ENCODE peak calls at places on chromosomes 3 and 15, in seven cellular contexts. A, M, O, J, Z, B and Y are unnamed samples.

GRCh38 chr15:39238443-39238842 is 342.4 kb upstream of the THBS1 start:
- DNase-seq in Z (no peak), B (no peak), A (no peak), M (no peak), O (no peak), J (no peak), Y (no peak)

GRCh38 chr3:127911421-127911931 is 3.6 kb upstream of the KBTBD12 start:
- DNase-seq in Z (no peak), B (no peak), O (peak), J (no peak), M (no peak), A (no peak), Y (no peak)

GRCh38 chr15:85582719-85583089 is 202.3 kb downstream of the AKAP13 start:
- DNase-seq in M (no peak), J (peak), O (peak), Z (peak), A (no peak), B (peak), Y (no peak)

GRCh38 chr3:144390786-144391185 is 419.2 kb downstream of the DIPK2A start:
- DNase-seq in M (no peak), J (no peak), Z (no peak), O (no peak), A (no peak), B (no peak), Y (no peak)

GRCh38 chr3:193851941-193852674 is 259.1 kb downstream of the OPA1 start:
- DNase-seq in B (no peak), M (no peak), A (no peak), J (no peak), O (no peak), Z (no peak), Y (no peak)

GRCh38 chr3:195907730-195908438 is 467 bp downstream of the TNK2 start:
- DNase-seq in O (peak), B (peak), Z (peak), M (no peak), J (no peak), A (no peak), Y (no peak)

GRCh38 chr3:100032262-100032661 is 82.0 kb downstream of the FILIP1L start:
- DNase-seq in Z (no peak), J (no peak), B (no peak), A (no peak), O (peak), M (no peak), Y (no peak)

GRCh38 chr3:178475062-178475461 is 61.2 kb upstream of the KCNMB2 start:
- DNase-seq in B (no peak), O (no peak), Z (no peak), A (no peak), J (no peak), M (no peak), Y (no peak)

GRCh38 chr3:55292360-55292759 is 194.7 kb downstream of the WNT5A start:
- DNase-seq in M (no peak), O (no peak), Z (no peak), B (no peak), J (no peak), A (no peak), Y (peak)

GRCh38 chr15:40286794-40287193 is 3.9 kb upstream of the ANKRD63 start:
- DNase-seq in M (no peak), B (no peak), Z (no peak), J (no peak), O (no peak), A (no peak), Y (no peak)

GRCh38 chr3:48013288-48013980 is 2.8 kb downstream of the MAP4 start:
- DNase-seq in M (no peak), O (peak), Z (no peak), J (no peak), B (no peak), A (no peak), Y (no peak)

GRCh38 chr15:35743320-35743719 is 197.4 kb upstream of the DPH6 start:
- DNase-seq in A (no peak), M (no peak), O (no peak), J (no peak), Z (no peak), B (no peak), Y (no peak)

GRCh38 chr3:196837819-196838420 is 29.8 kb upstream of the SENP5 start:
- DNase-seq in J (peak), M (no peak), O (peak), A (no peak), B (peak), Z (peak), Y (no peak)

GRCh38 chr3:129602730-129603560 is 3.5 kb downstream of the PLXND1 start:
- DNase-seq in B (peak), J (peak), A (no peak), M (peak), O (peak), Z (peak), Y (no peak)

GRCh38 chr3:13133471-13133981 is 60.3 kb upstream of the IQSEC1 start:
- DNase-seq in M (no peak), J (peak), Z (peak), O (no peak), B (peak), A (no peak), Y (no peak)

GRCh38 chr15:65323071-65323511 is 18.6 kb downstream of the RNU5B-1 start:
- DNase-seq in O (peak), B (no peak), Z (peak), M (no peak), A (no peak), J (no peak), Y (peak)

DNA sequence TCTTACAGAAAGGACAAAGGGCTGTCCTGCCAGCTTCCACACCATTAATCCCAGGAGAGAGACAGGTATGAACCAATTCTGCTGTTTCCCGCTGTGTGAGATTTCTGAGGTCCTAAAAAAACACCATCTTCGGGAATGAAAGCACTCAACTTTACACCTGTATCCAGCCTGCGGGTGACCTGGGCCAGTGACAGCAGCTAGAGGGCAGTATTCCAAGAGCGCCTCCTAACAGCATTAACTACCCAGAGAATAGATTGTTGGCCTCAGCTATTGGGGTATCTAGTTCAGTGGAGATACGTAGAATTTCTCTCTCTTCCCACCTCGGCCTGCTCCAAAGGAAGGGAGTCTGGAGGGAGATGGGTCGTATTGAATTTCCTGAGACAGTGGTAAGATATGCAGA is 55.1 kb downstream of the WDR76 start:
- DNase-seq in B (no peak), A (no peak), O (no peak), J (no peak), Z (no peak), M (no peak), Y (no peak)
- TF ChIP-seq CTCF in B (peak), A (peak), O (peak), J (peak), Z (no peak), M (no peak), Y (no peak)

GRCh38 chr3:172329070-172329469 is 119.2 kb downstream of the GHSR start:
- DNase-seq in O (no peak), M (no peak), B (no peak), J (no peak), A (no peak), Z (no peak), Y (no peak)
- TF ChIP-seq CTCF in O (no peak), M (no peak), B (no peak), J (no peak), A (peak), Z (no peak), Y (no peak)

GRCh38 chr3:44416031-44417030 is 61.1 kb downstream of the ZNF445 start:
- DNase-seq in A (no peak), Z (no peak), J (no peak), M (no peak), B (no peak), O (no peak), Y (peak)

GRCh38 chr3:44420676-44421075 is 56.8 kb downstream of the ZNF445 start:
- DNase-seq in Z (no peak), A (no peak), M (no peak), B (no peak), O (no peak), J (peak), Y (no peak)

GRCh38 chr3:44419159-44419922 is 58.1 kb downstream of the ZNF445 start:
- DNase-seq in B (no peak), A (no peak), Z (no peak), O (no peak), J (no peak), M (no peak), Y (no peak)

GRCh38 chr3:44419923-44420650 is 57.4 kb downstream of the ZNF445 start:
- DNase-seq in J (peak), M (no peak), Z (no peak), O (no peak), A (no peak), B (no peak), Y (no peak)

GRCh38 chr3:44418549-44418948 is 58.9 kb downstream of the ZNF445 start:
- DNase-seq in M (no peak), O (no peak), B (no peak), J (no peak), Z (no peak), A (no peak), Y (no peak)
- TF ChIP-seq CTCF in M (no peak), O (peak), B (no peak), J (no peak), Z (no peak), A (peak), Y (peak)

DNA sequence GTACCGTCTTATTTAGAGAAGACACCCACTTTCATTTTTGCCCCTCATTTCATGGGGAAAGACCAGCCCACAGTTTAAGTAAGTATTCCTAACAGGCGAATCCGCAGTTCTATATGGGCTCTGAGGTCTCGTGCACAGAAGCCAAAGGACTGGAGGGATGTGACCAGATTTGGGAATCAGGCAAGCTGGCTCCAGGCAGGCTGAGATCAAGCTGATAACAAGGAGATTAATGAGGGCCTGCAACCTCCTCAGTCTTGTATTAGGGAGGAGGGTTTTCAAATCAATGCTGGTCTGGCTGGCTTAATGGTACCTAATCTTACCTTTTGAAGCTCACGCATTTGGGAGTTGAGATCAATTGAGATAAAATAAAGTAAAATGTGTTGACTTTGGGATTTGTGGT is 15.3 kb downstream of the ST8SIA2 start:
- DNase-seq in Z (no peak), B (no peak), J (no peak), M (no peak), O (no peak), A (no peak), Y (no peak)
- TF ChIP-seq CTCF in Z (no peak), B (no peak), J (no peak), M (no peak), O (no peak), A (no peak), Y (no peak)

GRCh38 chr15:52200831-52201365 is 9.7 kb upstream of the GNB5 start:
- DNase-seq in O (no peak), Z (no peak), M (no peak), J (no peak), A (no peak), B (no peak), Y (no peak)
- TF ChIP-seq CTCF in O (no peak), Z (no peak), M (no peak), J (no peak), A (no peak), B (no peak), Y (no peak)

DNA sequence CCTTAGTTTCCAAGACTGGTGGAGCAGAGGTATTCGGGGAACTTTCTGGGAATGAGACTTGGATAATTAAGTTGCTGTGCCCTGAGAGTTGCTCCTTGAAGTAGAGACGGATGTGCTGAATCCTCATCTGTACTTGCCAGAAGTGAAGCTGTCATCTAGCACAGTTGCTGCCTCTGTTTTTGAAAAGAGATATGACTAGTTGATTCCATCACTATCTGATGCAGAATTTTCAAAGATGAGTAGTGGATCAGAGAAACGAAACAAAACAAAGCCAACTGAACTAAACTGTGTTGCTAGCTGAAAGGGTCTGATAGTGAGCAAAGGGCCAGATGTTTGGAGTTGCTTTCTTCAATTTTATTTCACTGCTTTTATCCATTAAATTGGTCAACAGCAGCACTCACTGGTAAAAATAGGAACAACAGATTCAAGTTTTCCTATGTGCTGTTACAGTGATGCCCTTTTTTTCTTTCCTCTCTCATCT is 52.7 kb downstream of the MITF start:
- DNase-seq in A (no peak), M (no peak), B (no peak), O (peak), Z (no peak), J (no peak), Y (no peak)
- TF ChIP-seq CTCF in A (peak), M (peak), B (no peak), O (peak), Z (peak), J (peak), Y (no peak)

DNA sequence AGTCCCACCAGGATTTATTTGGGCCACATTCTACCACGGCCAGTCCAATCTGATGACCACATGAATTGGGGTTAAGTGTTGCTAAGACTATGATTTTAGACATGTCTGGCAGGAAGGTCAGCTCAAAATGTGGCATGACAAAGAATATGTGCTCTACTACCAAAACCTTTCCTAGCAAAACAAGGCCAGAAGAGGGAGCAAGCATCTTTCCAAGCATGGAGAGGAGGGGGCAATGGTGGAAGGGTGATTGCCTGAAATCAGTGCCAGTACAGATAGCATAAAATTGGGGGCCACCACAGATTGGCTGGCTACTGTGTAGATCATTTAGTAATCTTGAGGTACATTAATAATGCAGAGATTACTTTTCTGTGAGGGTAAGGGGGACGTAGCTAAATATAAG is 43.2 kb downstream of the TMEM39A start:
- DNase-seq in B (no peak), A (no peak), O (no peak), M (no peak), Z (no peak), J (no peak), Y (no peak)
- TF ChIP-seq CTCF in B (no peak), A (peak), O (no peak), M (no peak), Z (no peak), J (no peak), Y (no peak)

GRCh38 chr3:62542185-62542584 is 168.8 kb upstream of the FEZF2 start:
- DNase-seq in A (no peak), O (no peak), J (no peak), M (no peak), Z (no peak), B (no peak), Y (no peak)

GRCh38 chr3:62548806-62549205 is 175.5 kb upstream of the FEZF2 start:
- DNase-seq in M (no peak), B (no peak), A (no peak), O (no peak), J (no peak), Z (no peak), Y (no peak)

GRCh38 chr3:62551556-62551955 is 178.2 kb upstream of the FEZF2 start:
- DNase-seq in Z (no peak), A (no peak), O (no peak), J (no peak), B (no peak), M (no peak), Y (no peak)

DNA sequence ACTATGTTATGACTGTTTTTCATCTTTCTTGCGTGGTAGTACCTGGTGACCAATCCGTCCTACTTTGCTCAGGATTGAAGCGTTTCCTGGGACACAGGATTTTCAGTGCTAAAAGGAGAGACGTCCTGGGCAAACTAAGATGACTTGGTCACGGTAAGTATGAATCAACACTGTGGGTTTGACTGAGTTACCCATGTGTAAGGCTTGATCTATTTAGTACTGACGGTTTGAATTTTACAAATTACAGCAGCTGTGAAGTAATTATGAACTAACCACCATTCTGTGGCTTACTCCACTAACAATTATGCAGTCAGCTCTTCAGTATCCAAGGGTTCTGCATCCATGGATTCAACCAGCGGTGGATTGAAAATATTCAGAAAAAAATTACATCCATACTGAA is 172.9 kb upstream of the FEZF2 start:
- DNase-seq in M (no peak), J (no peak), A (no peak), Z (no peak), O (no peak), B (no peak), Y (no peak)
- TF ChIP-seq CTCF in M (no peak), J (no peak), A (no peak), Z (no peak), O (no peak), B (no peak), Y (no peak)